ENCODE peak calls at places on chromosomes 13 and 19, in ten cellular contexts. One of them, this sample, is unnamed. For H3K4me1, the result is how much of the 10 kb centered on the place peaks cover.

GRCh38 chr19:39067104-39067503 is 17.1 kb upstream of the ACP7 start:
- DNase-seq in tibial nerve: no peak
- DNase-seq in transverse colon: no peak
- DNase-seq in sigmoid colon: no peak
- DNase-seq in A549: no peak
- DNase-seq in upper lobe of left lung: no peak
- DNase-seq in SK-N-SH: no peak
- DNase-seq in K562: no peak
- DNase-seq in stomach: no peak
- DNase-seq in esophagus muscularis mucosa: no peak
- DNase-seq in this sample: no peak

GRCh38 chr19:5877427-5877826 is 7.1 kb upstream of the FUT5 start:
- DNase-seq in tibial nerve: no peak
- DNase-seq in transverse colon: no peak
- DNase-seq in sigmoid colon: no peak
- DNase-seq in A549: no peak
- DNase-seq in upper lobe of left lung: no peak
- DNase-seq in SK-N-SH: no peak
- DNase-seq in K562: no peak
- DNase-seq in stomach: no peak
- DNase-seq in esophagus muscularis mucosa: no peak
- DNase-seq in this sample: no peak

GRCh38 chr13:110214637-110215036 is 92.3 kb downstream of the COL4A1 start:
- DNase-seq in tibial nerve: no peak
- DNase-seq in transverse colon: no peak
- DNase-seq in sigmoid colon: no peak
- DNase-seq in A549: no peak
- DNase-seq in upper lobe of left lung: no peak
- DNase-seq in SK-N-SH: no peak
- DNase-seq in K562: no peak
- DNase-seq in stomach: no peak
- DNase-seq in esophagus muscularis mucosa: no peak
- DNase-seq in this sample: no peak

GRCh38 chr13:52051400-52051799 is 26.9 kb downstream of the UTP14C start:
- DNase-seq in tibial nerve: no peak
- DNase-seq in transverse colon: no peak
- DNase-seq in sigmoid colon: no peak
- DNase-seq in A549: no peak
- DNase-seq in upper lobe of left lung: no peak
- DNase-seq in SK-N-SH: no peak
- DNase-seq in K562: no peak
- DNase-seq in stomach: no peak
- DNase-seq in esophagus muscularis mucosa: no peak
- DNase-seq in this sample: no peak

GRCh38 chr13:100428966-100429365 is 159.6 kb downstream of the GGACT start:
- DNase-seq in tibial nerve: no peak
- DNase-seq in transverse colon: no peak
- DNase-seq in sigmoid colon: no peak
- DNase-seq in A549: no peak
- DNase-seq in upper lobe of left lung: no peak
- DNase-seq in SK-N-SH: no peak
- DNase-seq in K562: no peak
- DNase-seq in stomach: no peak
- DNase-seq in esophagus muscularis mucosa: no peak
- DNase-seq in this sample: no peak

GRCh38 chr19:55464669-55465068 is at the start of gene C19orf85:
- DNase-seq in tibial nerve: no peak
- DNase-seq in transverse colon: no peak
- DNase-seq in sigmoid colon: no peak
- DNase-seq in A549: no peak
- DNase-seq in upper lobe of left lung: no peak
- DNase-seq in SK-N-SH: no peak
- DNase-seq in K562: no peak
- DNase-seq in stomach: no peak
- DNase-seq in esophagus muscularis mucosa: no peak
- DNase-seq in this sample: no peak

GRCh38 chr19:39296906-39297305 is 699 bp downstream of the IFNL1 start:
- DNase-seq in tibial nerve: no peak
- DNase-seq in transverse colon: no peak
- DNase-seq in sigmoid colon: peak
- DNase-seq in A549: no peak
- DNase-seq in upper lobe of left lung: no peak
- DNase-seq in SK-N-SH: no peak
- DNase-seq in K562: no peak
- DNase-seq in stomach: no peak
- DNase-seq in esophagus muscularis mucosa: no peak
- DNase-seq in this sample: no peak

GRCh38 chr19:7534531-7534980 is 961 bp upstream of the PNPLA6 start:
- DNase-seq in tibial nerve: peak
- DNase-seq in transverse colon: peak
- DNase-seq in sigmoid colon: peak
- DNase-seq in A549: peak
- DNase-seq in upper lobe of left lung: no peak
- DNase-seq in SK-N-SH: peak
- DNase-seq in K562: peak
- DNase-seq in stomach: peak
- DNase-seq in esophagus muscularis mucosa: peak
- DNase-seq in this sample: peak

GRCh38 chr13:29006359-29006850 is 186.3 kb downstream of the MTUS2 start:
- DNase-seq in tibial nerve: no peak
- DNase-seq in transverse colon: no peak
- DNase-seq in sigmoid colon: no peak
- DNase-seq in A549: no peak
- DNase-seq in upper lobe of left lung: no peak
- DNase-seq in SK-N-SH: no peak
- DNase-seq in K562: no peak
- DNase-seq in stomach: no peak
- DNase-seq in esophagus muscularis mucosa: peak
- DNase-seq in this sample: no peak

GRCh38 chr13:97506511-97506910 is 72.5 kb downstream of the RAP2A start:
- DNase-seq in tibial nerve: peak
- DNase-seq in transverse colon: no peak
- DNase-seq in sigmoid colon: no peak
- DNase-seq in A549: no peak
- DNase-seq in upper lobe of left lung: no peak
- DNase-seq in SK-N-SH: no peak
- DNase-seq in K562: no peak
- DNase-seq in stomach: no peak
- DNase-seq in esophagus muscularis mucosa: no peak
- DNase-seq in this sample: no peak

GRCh38 chr13:55298201-55298600 is 1842.5 kb upstream of the PRR20A start:
- DNase-seq in tibial nerve: no peak
- DNase-seq in transverse colon: no peak
- DNase-seq in sigmoid colon: no peak
- DNase-seq in A549: no peak
- DNase-seq in upper lobe of left lung: no peak
- DNase-seq in SK-N-SH: no peak
- DNase-seq in K562: no peak
- DNase-seq in stomach: no peak
- DNase-seq in esophagus muscularis mucosa: no peak
- DNase-seq in this sample: no peak

GRCh38 chr13:53783466-53783865 is 754.9 kb downstream of the OLFM4 start:
- DNase-seq in tibial nerve: no peak
- DNase-seq in transverse colon: no peak
- DNase-seq in sigmoid colon: no peak
- DNase-seq in A549: no peak
- DNase-seq in upper lobe of left lung: peak
- DNase-seq in SK-N-SH: no peak
- DNase-seq in K562: no peak
- DNase-seq in stomach: peak
- DNase-seq in esophagus muscularis mucosa: no peak
- DNase-seq in this sample: no peak

GRCh38 chr19:49818691-49819331 is 722 bp downstream of the MED25 start:
- DNase-seq in tibial nerve: no peak
- DNase-seq in transverse colon: no peak
- DNase-seq in sigmoid colon: no peak
- DNase-seq in A549: no peak
- DNase-seq in upper lobe of left lung: no peak
- DNase-seq in SK-N-SH: no peak
- DNase-seq in K562: peak
- DNase-seq in stomach: no peak
- DNase-seq in esophagus muscularis mucosa: no peak
- DNase-seq in this sample: no peak

GRCh38 chr13:64274481-64275217 is 2859.0 kb upstream of the PCDH20 start:
- DNase-seq in tibial nerve: no peak
- DNase-seq in transverse colon: no peak
- DNase-seq in sigmoid colon: no peak
- DNase-seq in A549: no peak
- DNase-seq in upper lobe of left lung: no peak
- DNase-seq in SK-N-SH: no peak
- DNase-seq in K562: peak
- DNase-seq in stomach: no peak
- DNase-seq in esophagus muscularis mucosa: no peak
- DNase-seq in this sample: no peak

GRCh38 chr13:94342436-94343242 is 136.8 kb downstream of the DCT start:
- DNase-seq in tibial nerve: no peak
- DNase-seq in transverse colon: no peak
- DNase-seq in sigmoid colon: no peak
- DNase-seq in A549: no peak
- DNase-seq in upper lobe of left lung: no peak
- DNase-seq in SK-N-SH: no peak
- DNase-seq in K562: no peak
- DNase-seq in stomach: no peak
- DNase-seq in esophagus muscularis mucosa: peak
- DNase-seq in this sample: no peak

GRCh38 chr19:40717880-40718773 is 1.2 kb downstream of the ITPKC start:
- DNase-seq in tibial nerve: peak
- DNase-seq in transverse colon: peak
- DNase-seq in sigmoid colon: no peak
- DNase-seq in A549: peak
- DNase-seq in upper lobe of left lung: peak
- DNase-seq in SK-N-SH: no peak
- DNase-seq in K562: peak
- DNase-seq in stomach: no peak
- DNase-seq in esophagus muscularis mucosa: no peak
- DNase-seq in this sample: peak

GRCh38 chr13:95355491-95355890 is 54.2 kb upstream of the ABCC4 start:
- DNase-seq in tibial nerve: no peak
- DNase-seq in transverse colon: no peak
- DNase-seq in sigmoid colon: peak
- DNase-seq in A549: no peak
- DNase-seq in upper lobe of left lung: no peak
- DNase-seq in SK-N-SH: no peak
- DNase-seq in K562: no peak
- DNase-seq in stomach: no peak
- DNase-seq in esophagus muscularis mucosa: no peak
- DNase-seq in this sample: no peak

GRCh38 chr19:49145485-49146407 is 9.4 kb downstream of the HRC start:
- DNase-seq in tibial nerve: peak
- DNase-seq in transverse colon: peak
- DNase-seq in sigmoid colon: peak
- DNase-seq in A549: peak
- DNase-seq in upper lobe of left lung: peak
- DNase-seq in SK-N-SH: peak
- DNase-seq in K562: peak
- DNase-seq in stomach: peak
- DNase-seq in esophagus muscularis mucosa: no peak
- DNase-seq in this sample: peak

GRCh38 chr19:1307755-1308303 is 22.2 kb downstream of the EFNA2 start:
- DNase-seq in tibial nerve: no peak
- DNase-seq in transverse colon: no peak
- DNase-seq in sigmoid colon: no peak
- DNase-seq in A549: no peak
- DNase-seq in upper lobe of left lung: peak
- DNase-seq in SK-N-SH: no peak
- DNase-seq in K562: no peak
- DNase-seq in stomach: no peak
- DNase-seq in esophagus muscularis mucosa: no peak
- DNase-seq in this sample: no peak

GRCh38 chr13:73061478-73062275 is 2.9 kb downstream of the KLF5 start:
- DNase-seq in tibial nerve: no peak
- DNase-seq in transverse colon: no peak
- DNase-seq in sigmoid colon: no peak
- DNase-seq in A549: no peak
- DNase-seq in upper lobe of left lung: no peak
- DNase-seq in SK-N-SH: no peak
- DNase-seq in K562: no peak
- DNase-seq in stomach: no peak
- DNase-seq in esophagus muscularis mucosa: no peak
- DNase-seq in this sample: no peak
- TF ChIP-seq EP300 in tibial nerve: no peak
- TF ChIP-seq EP300 in transverse colon: no peak
- TF ChIP-seq EP300 in sigmoid colon: no peak
- TF ChIP-seq EP300 in A549: no peak
- TF ChIP-seq EP300 in upper lobe of left lung: no peak
- TF ChIP-seq EP300 in SK-N-SH: no peak
- TF ChIP-seq EP300 in K562: no peak
- TF ChIP-seq EP300 in stomach: no peak
- TF ChIP-seq EP300 in esophagus muscularis mucosa: no peak
- TF ChIP-seq EP300 in this sample: no peak

DNA sequence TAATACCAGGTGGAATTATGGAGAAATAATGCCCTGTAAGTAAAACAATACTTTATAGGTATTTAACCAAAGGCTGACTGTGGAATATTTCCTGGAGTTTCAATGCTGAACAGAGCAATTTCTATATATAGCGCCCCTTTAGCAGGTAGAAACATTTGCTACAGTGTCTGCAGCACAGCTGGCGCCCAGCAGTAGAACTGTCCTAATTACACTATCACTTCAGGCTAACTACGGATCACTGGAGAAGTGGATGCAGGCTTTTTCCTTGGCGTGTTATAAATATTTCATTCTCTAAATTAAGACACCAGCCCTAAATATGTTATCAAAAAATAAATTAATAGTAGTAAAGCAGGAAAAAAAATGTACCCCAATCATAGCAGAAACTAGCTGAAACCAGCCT is 3.1 kb downstream of the SHISA2 start:
- DNase-seq in tibial nerve: no peak
- DNase-seq in transverse colon: no peak
- DNase-seq in sigmoid colon: no peak
- DNase-seq in A549: no peak
- DNase-seq in upper lobe of left lung: no peak
- DNase-seq in SK-N-SH: peak
- DNase-seq in K562: no peak
- DNase-seq in stomach: no peak
- DNase-seq in esophagus muscularis mucosa: no peak
- DNase-seq in this sample: no peak
- H3K4me3 ChIP-seq in tibial nerve: peak
- H3K4me3 ChIP-seq in transverse colon: no peak
- H3K4me3 ChIP-seq in sigmoid colon: no peak
- H3K4me3 ChIP-seq in A549: no peak
- H3K4me3 ChIP-seq in upper lobe of left lung: peak
- H3K4me3 ChIP-seq in SK-N-SH: no peak
- H3K4me3 ChIP-seq in K562: no peak
- H3K4me3 ChIP-seq in stomach: no peak
- H3K4me3 ChIP-seq in esophagus muscularis mucosa: no peak
- H3K4me3 ChIP-seq in this sample: no peak

GRCh38 chr13:40637644-40638043 is 28.8 kb downstream of the FOXO1 start:
- DNase-seq in tibial nerve: no peak
- DNase-seq in transverse colon: peak
- DNase-seq in sigmoid colon: no peak
- DNase-seq in A549: no peak
- DNase-seq in upper lobe of left lung: no peak
- DNase-seq in SK-N-SH: no peak
- DNase-seq in K562: no peak
- DNase-seq in stomach: peak
- DNase-seq in esophagus muscularis mucosa: no peak
- DNase-seq in this sample: no peak
- H3K4me1 ChIP-seq in tibial nerve: half or more
- H3K4me1 ChIP-seq in transverse colon: under half
- H3K4me1 ChIP-seq in sigmoid colon: half or more
- H3K4me1 ChIP-seq in A549: under half
- H3K4me1 ChIP-seq in upper lobe of left lung: under half
- H3K4me1 ChIP-seq in SK-N-SH: under half
- H3K4me1 ChIP-seq in K562: under half
- H3K4me1 ChIP-seq in stomach: under half
- H3K4me1 ChIP-seq in esophagus muscularis mucosa: half or more
- H3K4me1 ChIP-seq in this sample: under half

GRCh38 chr13:113747291-113747833 is 11.7 kb upstream of the TMEM255B start:
- DNase-seq in tibial nerve: no peak
- DNase-seq in transverse colon: no peak
- DNase-seq in sigmoid colon: no peak
- DNase-seq in A549: no peak
- DNase-seq in upper lobe of left lung: no peak
- DNase-seq in SK-N-SH: no peak
- DNase-seq in K562: no peak
- DNase-seq in stomach: no peak
- DNase-seq in esophagus muscularis mucosa: no peak
- DNase-seq in this sample: no peak
- TF ChIP-seq EP300 in tibial nerve: no peak
- TF ChIP-seq EP300 in transverse colon: no peak
- TF ChIP-seq EP300 in sigmoid colon: no peak
- TF ChIP-seq EP300 in A549: no peak
- TF ChIP-seq EP300 in upper lobe of left lung: no peak
- TF ChIP-seq EP300 in SK-N-SH: no peak
- TF ChIP-seq EP300 in K562: no peak
- TF ChIP-seq EP300 in stomach: no peak
- TF ChIP-seq EP300 in esophagus muscularis mucosa: no peak
- TF ChIP-seq EP300 in this sample: no peak